ENCODE peak calls at places on chromosomes 16 and 17, in five cellular contexts. Z is Calu3; S is NCI-H2171; P is activated CD8-positive, alpha-beta T cell treated with anti-CD3 and anti-CD28 coated beads, Interleukin-2, amount 10 ng/mL, durations not matched to agents 7 days and 5 days; D is non-pigmented ciliary epithelial cell. F is an unnamed sample.

GRCh38 chr17:47280072-47280811 is 26.6 kb downstream of the ITGB3 start:
- DNase-seq in D (no peak), Z (no peak), S (no peak), P (no peak), F (no peak)

GRCh38 chr17:59783221-59784016 is 76.0 kb downstream of the VMP1 start:
- DNase-seq in Z (no peak), D (no peak), S (no peak), P (no peak), F (peak; percentile 77)

GRCh38 chr16:19040400-19040799 is 27.0 kb upstream of the COQ7 start:
- DNase-seq in P (no peak), S (no peak), D (no peak), Z (no peak), F (no peak)

GRCh38 chr17:81494984-81495383 is 17.6 kb downstream of the ACTG1 start:
- DNase-seq in P (no peak), S (peak; percentile 66), D (no peak), Z (peak; percentile 37), F (peak; percentile 89)

GRCh38 chr17:2048805-2049204 is 6.1 kb upstream of the HIC1 start:
- DNase-seq in P (no peak), D (no peak), Z (no peak), S (no peak), F (no peak)

GRCh38 chr16:87949071-87949744 is 2.0 kb upstream of the BANP start:
- DNase-seq in S (no peak), P (no peak), Z (no peak), D (no peak), F (no peak)

GRCh38 chr16:48318630-48319029 is 66.6 kb downstream of the SIAH1 start:
- DNase-seq in Z (no peak), P (peak; percentile 61), D (peak; percentile 37), S (no peak), F (no peak)

GRCh38 chr16:81385031-81385756 is 59.4 kb upstream of the CMIP start:
- DNase-seq in Z (no peak), P (no peak), S (no peak), D (no peak), F (no peak)

GRCh38 chr16:88705076-88705684 is 1.0 kb downstream of the RNF166 start:
- DNase-seq in Z (no peak), D (no peak), S (no peak), P (peak; percentile 50), F (no peak)

GRCh38 chr16:27450836-27451341 is 48.9 kb downstream of the IL21R start:
- DNase-seq in Z (no peak), P (peak; percentile 38), S (no peak), D (no peak), F (no peak)

F was measured in DMS 273 treated with DMSO at 0.1 percent for 48 hours.